ENCODE peak calls at places on chromosomes 3 and 15, in four cellular contexts. L is heart left ventricle; U is CD8-positive, alpha-beta memory T cell; X is astrocyte. B is an unnamed sample.
A peak's percentile ranks its signal among the peaks of the same experiment; 100 is the strongest.

GRCh38 chr15:98861188-98861587 is 146.4 kb downstream of the PGPEP1L start:
- DNase-seq in L (no peak), U (no peak), X (no peak), B (no peak)

GRCh38 chr3:13069495-13069894 is 3.7 kb downstream of the IQSEC1 start:
- DNase-seq in L (no peak), U (peak; percentile 40), X (no peak), B (no peak)

GRCh38 chr15:73389539-73389938 is 20.8 kb upstream of the HCN4 start:
- DNase-seq in L (no peak), U (no peak), X (no peak), B (no peak)

GRCh38 chr3:45911496-45912226 is 25.3 kb downstream of the CCR9 start:
- DNase-seq in L (no peak), U (no peak), X (no peak), B (no peak)

GRCh38 chr3:123880998-123881561 is 3.1 kb downstream of the MYLK start:
- DNase-seq in L (no peak), U (no peak), X (peak; percentile 42), B (peak; percentile 44)

GRCh38 chr15:66670698-66671580 is 31.1 kb upstream of the SMAD6 start:
- DNase-seq in L (no peak), U (no peak), X (no peak), B (peak; percentile 26)

GRCh38 chr15:65052956-65053355 is 7.8 kb downstream of the SLC51B start:
- DNase-seq in L (no peak), U (no peak), X (no peak), B (no peak)

GRCh38 chr15:99447497-99448371 is 118.0 kb upstream of the MEF2A start:
- DNase-seq in L (peak; percentile 18), U (no peak), X (no peak), B (no peak)

GRCh38 chr3:19885468-19885867 is 48.5 kb downstream of the EFHB start:
- DNase-seq in L (no peak), U (no peak), X (peak; percentile 8), B (no peak)

GRCh38 chr3:110327870-110328269 is 743.7 kb upstream of the NECTIN3 start:
- DNase-seq in L (no peak), U (no peak), X (no peak), B (no peak)

GRCh38 chr3:195809796-195810454 is 1.8 kb downstream of the MUC4 start:
- DNase-seq in L (no peak), U (no peak), X (peak; percentile 16), B (no peak)

GRCh38 chr3:32646761-32647160 is 38.2 kb upstream of the CNOT10 start:
- DNase-seq in L (no peak), U (no peak), X (no peak), B (no peak)

GRCh38 chr15:47432831-47433230 is 284.5 kb upstream of the SEMA6D start:
- DNase-seq in L (no peak), U (no peak), X (no peak), B (no peak)

GRCh38 chr3:25781758-25782594 is 1.3 kb downstream of the NGLY1 start:
- DNase-seq in L (no peak), U (no peak), X (no peak), B (no peak)

GRCh38 chr3:53247619-53248018 is 8.2 kb downstream of the TKT start:
- DNase-seq in L (no peak), U (no peak), X (no peak), B (no peak)

GRCh38 chr3:12893247-12893646 is 51.9 kb upstream of the RPL32 start:
- DNase-seq in L (no peak), U (no peak), X (no peak), B (no peak)

GRCh38 chr15:93467327-93467726 is 378.3 kb upstream of the RGMA start:
- DNase-seq in L (peak; percentile 68), U (no peak), X (peak; percentile 58), B (peak; percentile 49)

GRCh38 chr3:105527538-105527937 is 160.8 kb downstream of the ALCAM start:
- DNase-seq in L (no peak), U (no peak), X (no peak), B (no peak)

GRCh38 chr3:38039899-38040261 is 872 bp downstream of the DLEC1 start:
- DNase-seq in L (peak; percentile 59), U (peak; percentile 41), X (peak; percentile 25), B (no peak)

GRCh38 chr15:54519577-54519976 is 541.3 kb downstream of the UNC13C start:
- DNase-seq in L (no peak), U (no peak), X (no peak), B (no peak)

GRCh38 chr3:46123646-46124045 is 84.5 kb downstream of the CCR1 start:
- DNase-seq in L (no peak), U (no peak), X (no peak), B (no peak)

GRCh38 chr3:8606666-8607065 is 37.9 kb downstream of the SSUH2 start:
- DNase-seq in L (no peak), U (no peak), X (no peak), B (no peak)

GRCh38 chr3:128433630-128434185 is 33.0 kb downstream of the DNAJB8 start:
- DNase-seq in L (no peak), U (no peak), X (no peak), B (no peak)

GRCh38 chr3:140292684-140293083 is 357.7 kb downstream of the CLSTN2 start:
- DNase-seq in L (no peak), U (no peak), X (peak; percentile 96), B (peak; percentile 46)

GRCh38 chr3:57009367-57009766 is 51.1 kb upstream of the SPATA12 start:
- DNase-seq in L (no peak), U (no peak), X (no peak), B (no peak)

GRCh38 chr3:5212625-5213573 is 25.4 kb downstream of the EDEM1 start:
- DNase-seq in L (no peak), U (no peak), X (no peak), B (no peak)

GRCh38 chr15:39828374-39828931 is 45.8 kb upstream of the FSIP1 start:
- DNase-seq in L (no peak), U (no peak), X (peak; percentile 72), B (peak; percentile 53)

GRCh38 chr15:36658321-36658720 is 78.9 kb downstream of the CDIN1 start:
- DNase-seq in L (no peak), U (no peak), X (no peak), B (no peak)

GRCh38 chr3:86996261-86996955 is 5.5 kb upstream of the VGLL3 start:
- DNase-seq in L (no peak), U (no peak), X (peak; percentile 53), B (no peak)

GRCh38 chr3:32455609-32456428 is 46.8 kb downstream of the CMTM6 start:
- DNase-seq in L (no peak), U (no peak), X (no peak), B (no peak)

GRCh38 chr3:16570113-16570512 is 35.1 kb downstream of the DAZL start:
- DNase-seq in L (no peak), U (no peak), X (no peak), B (no peak)

GRCh38 chr3:80213076-80213475 is 445.3 kb upstream of the ROBO1 start:
- DNase-seq in L (no peak), U (no peak), X (no peak), B (no peak)

GRCh38 chr3:125498630-125499029 is 21.4 kb downstream of the SNX4 start:
- DNase-seq in L (no peak), U (no peak), X (no peak), B (no peak)

GRCh38 chr3:158749526-158749925 is 17.3 kb upstream of the RARRES1 start:
- DNase-seq in L (no peak), U (no peak), X (no peak), B (no peak)

GRCh38 chr3:188516515-188516914 is 362.6 kb downstream of the LPP start:
- DNase-seq in L (no peak), U (no peak), X (no peak), B (no peak)

DNA sequence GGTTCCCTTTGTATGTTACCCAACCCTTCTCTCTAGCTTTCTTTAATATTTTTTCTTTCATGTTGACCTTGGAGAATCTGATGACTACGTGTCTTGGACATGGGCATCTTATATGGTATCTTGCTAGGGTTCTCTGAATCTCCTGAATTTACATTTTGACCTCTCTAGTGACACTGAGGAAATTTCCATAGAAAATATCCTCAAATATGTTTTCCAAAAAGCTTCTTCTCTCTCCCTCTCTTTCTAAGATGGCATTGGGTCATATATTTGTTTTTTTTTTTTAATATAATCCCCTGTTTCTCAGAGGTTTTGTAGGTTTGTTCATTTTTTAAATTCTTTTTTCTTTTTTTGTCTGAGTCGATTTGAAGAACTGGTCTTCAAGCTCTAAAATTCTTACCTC is 184.0 kb upstream of the TMC3 start:
- DNase-seq in L (no peak), U (no peak), X (no peak), B (no peak)
- H3K4me1 ChIP-seq in L (no peaks in the 10 kb centered on the region), U (no peaks in the 10 kb centered on the region), X (no peaks in the 10 kb centered on the region), B (no peaks in the 10 kb centered on the region)

DNA sequence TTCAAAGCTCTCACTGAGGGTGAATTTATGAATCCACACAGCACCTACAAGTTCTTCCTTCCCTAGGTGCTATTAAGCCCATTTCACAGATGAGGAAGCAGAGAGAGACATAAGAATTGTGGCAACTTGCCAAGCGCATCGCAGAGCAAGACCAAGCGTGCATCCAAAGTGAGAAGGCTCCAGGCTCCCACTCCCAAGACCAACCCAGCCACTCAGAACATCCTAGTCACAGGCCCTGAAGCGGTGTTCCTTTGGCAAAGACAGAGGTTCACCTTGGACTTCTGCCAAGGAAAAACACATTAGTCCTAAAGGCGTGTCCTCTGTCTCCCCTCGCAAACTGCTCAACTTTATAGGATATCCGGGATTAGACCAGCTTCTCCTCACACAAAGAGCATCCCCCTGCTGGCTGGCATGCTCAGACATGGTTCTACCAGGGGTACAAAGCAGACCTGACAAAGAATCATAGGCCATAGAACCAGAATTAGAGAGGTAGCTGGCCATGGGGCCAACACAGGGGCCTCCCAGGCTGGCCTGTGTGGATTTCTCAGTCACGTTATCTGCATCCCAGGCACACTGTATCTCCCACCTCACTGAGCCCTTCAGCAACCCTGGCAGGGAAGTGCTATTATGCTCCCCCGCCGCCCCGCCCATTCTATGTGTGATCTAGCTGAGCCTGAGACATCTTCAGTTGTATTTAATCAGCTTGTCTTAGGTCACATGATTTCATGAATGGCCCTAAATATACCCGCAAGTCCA is 160.2 kb downstream of the FOXP1 start:
- DNase-seq in L (peak; percentile 42), U (no peak), X (peak; percentile 51), B (peak; percentile 69)
- H3K4me1 ChIP-seq in L (peaks cover 18% of the 10 kb centered on the region), U (peaks cover 79% of the 10 kb centered on the region), X (peaks cover 28% of the 10 kb centered on the region), B (no peaks in the 10 kb centered on the region)

GRCh38 chr3:100609963-100610362 is 562 bp downstream of the ADGRG7 start:
- DNase-seq in L (no peak), U (no peak), X (no peak), B (no peak)
- H3K4me1 ChIP-seq in L (no peaks in the 10 kb centered on the region), U (no peaks in the 10 kb centered on the region), X (no peaks in the 10 kb centered on the region), B (no peaks in the 10 kb centered on the region)

GRCh38 chr3:29755416-29755815 is 474.5 kb downstream of the RBMS3 start:
- DNase-seq in L (no peak), U (no peak), X (no peak), B (no peak)
- H3K4me1 ChIP-seq in L (peaks cover 49% of the 10 kb centered on the region), U (no peaks in the 10 kb centered on the region), X (peaks cover 35% of the 10 kb centered on the region), B (no peaks in the 10 kb centered on the region)

DNA sequence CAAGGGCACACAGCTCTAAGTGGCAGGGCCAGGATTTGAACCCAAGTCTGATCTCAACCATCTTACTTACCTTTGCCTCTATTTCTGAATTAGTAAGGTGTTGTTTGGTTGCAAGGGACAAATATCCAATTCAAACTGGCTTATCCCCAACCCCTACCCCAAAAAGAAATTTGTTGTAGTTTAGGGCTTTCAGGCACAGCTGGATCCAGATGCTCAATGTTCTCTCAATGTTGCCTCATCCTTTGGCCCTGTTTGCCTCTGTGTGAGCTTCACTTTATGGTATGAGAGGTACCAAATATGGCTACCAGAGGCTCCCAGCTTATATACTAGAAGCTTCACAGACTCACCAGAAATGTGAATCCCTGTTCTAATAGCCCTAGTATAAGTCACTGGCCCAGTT is 499.9 kb downstream of the SHQ1 start:
- DNase-seq in L (no peak), U (no peak), X (no peak), B (no peak)
- H3K4me1 ChIP-seq in L (peaks cover 26% of the 10 kb centered on the region), U (peaks cover 47% of the 10 kb centered on the region), X (peaks cover 45% of the 10 kb centered on the region), B (peaks cover 9% of the 10 kb centered on the region)

GRCh38 chr15:68063606-68064005 is 9.5 kb downstream of the PIAS1 start:
- DNase-seq in L (no peak), U (no peak), X (no peak), B (no peak)
- H3K4me1 ChIP-seq in L (peaks cover 35% of the 10 kb centered on the region), U (peaks cover 31% of the 10 kb centered on the region), X (no peaks in the 10 kb centered on the region), B (no peaks in the 10 kb centered on the region)